ENCODE peak calls at places on chromosomes 2 and 18, in seven cellular contexts. One of them, this sample, is unnamed.

GRCh38 chr2:16478817-16479216 is 186.8 kb downstream of the CYRIA start:
- DNase-seq in activated CD8-positive, alpha-beta memory T cell treated with anti-CD3 and anti-CD28 coated beads, Interleukin-2, amount 50 U/mL, for 48 hours: no peak
- DNase-seq in uterus: no peak
- DNase-seq in left lung: no peak
- DNase-seq in OCI-LY7: no peak
- DNase-seq in pons: no peak
- DNase-seq in NCI-H69: no peak
- DNase-seq in this sample: no peak

GRCh38 chr18:63005306-63005705 is 290.0 kb downstream of the PHLPP1 start:
- DNase-seq in activated CD8-positive, alpha-beta memory T cell treated with anti-CD3 and anti-CD28 coated beads, Interleukin-2, amount 50 U/mL, for 48 hours: no peak
- DNase-seq in uterus: no peak
- DNase-seq in left lung: peak
- DNase-seq in OCI-LY7: no peak
- DNase-seq in pons: no peak
- DNase-seq in NCI-H69: no peak
- DNase-seq in this sample: no peak

GRCh38 chr2:60352491-60353405 is 200.7 kb downstream of the BCL11A start:
- DNase-seq in activated CD8-positive, alpha-beta memory T cell treated with anti-CD3 and anti-CD28 coated beads, Interleukin-2, amount 50 U/mL, for 48 hours: no peak
- DNase-seq in uterus: no peak
- DNase-seq in left lung: no peak
- DNase-seq in OCI-LY7: peak
- DNase-seq in pons: no peak
- DNase-seq in NCI-H69: no peak
- DNase-seq in this sample: no peak

GRCh38 chr2:9481257-9481922 is 7.0 kb downstream of the IAH1 start:
- DNase-seq in activated CD8-positive, alpha-beta memory T cell treated with anti-CD3 and anti-CD28 coated beads, Interleukin-2, amount 50 U/mL, for 48 hours: no peak
- DNase-seq in uterus: no peak
- DNase-seq in left lung: no peak
- DNase-seq in OCI-LY7: no peak
- DNase-seq in pons: no peak
- DNase-seq in NCI-H69: no peak
- DNase-seq in this sample: no peak

GRCh38 chr2:160474891-160475795 is 18.5 kb downstream of the RBMS1 start:
- DNase-seq in activated CD8-positive, alpha-beta memory T cell treated with anti-CD3 and anti-CD28 coated beads, Interleukin-2, amount 50 U/mL, for 48 hours: no peak
- DNase-seq in uterus: no peak
- DNase-seq in left lung: no peak
- DNase-seq in OCI-LY7: no peak
- DNase-seq in pons: no peak
- DNase-seq in NCI-H69: no peak
- DNase-seq in this sample: no peak

GRCh38 chr2:1162768-1163584 is 212.3 kb downstream of the SNTG2 start:
- DNase-seq in activated CD8-positive, alpha-beta memory T cell treated with anti-CD3 and anti-CD28 coated beads, Interleukin-2, amount 50 U/mL, for 48 hours: peak
- DNase-seq in uterus: no peak
- DNase-seq in left lung: no peak
- DNase-seq in OCI-LY7: peak
- DNase-seq in pons: no peak
- DNase-seq in NCI-H69: no peak
- DNase-seq in this sample: no peak

GRCh38 chr2:239911630-239912071 is 113.5 kb downstream of the NDUFA10 start:
- DNase-seq in activated CD8-positive, alpha-beta memory T cell treated with anti-CD3 and anti-CD28 coated beads, Interleukin-2, amount 50 U/mL, for 48 hours: no peak
- DNase-seq in uterus: no peak
- DNase-seq in left lung: no peak
- DNase-seq in OCI-LY7: no peak
- DNase-seq in pons: no peak
- DNase-seq in NCI-H69: no peak
- DNase-seq in this sample: no peak

GRCh38 chr18:111292-112014 is 46.9 kb upstream of the USP14 start:
- DNase-seq in activated CD8-positive, alpha-beta memory T cell treated with anti-CD3 and anti-CD28 coated beads, Interleukin-2, amount 50 U/mL, for 48 hours: peak
- DNase-seq in uterus: peak
- DNase-seq in left lung: peak
- DNase-seq in OCI-LY7: no peak
- DNase-seq in pons: peak
- DNase-seq in NCI-H69: no peak
- DNase-seq in this sample: peak

GRCh38 chr2:187644991-187645390 is 90.8 kb upstream of the TFPI start:
- DNase-seq in activated CD8-positive, alpha-beta memory T cell treated with anti-CD3 and anti-CD28 coated beads, Interleukin-2, amount 50 U/mL, for 48 hours: no peak
- DNase-seq in uterus: no peak
- DNase-seq in left lung: no peak
- DNase-seq in OCI-LY7: no peak
- DNase-seq in pons: no peak
- DNase-seq in NCI-H69: no peak
- DNase-seq in this sample: no peak

GRCh38 chr2:241029599-241030332 is 31.3 kb downstream of the SNED1 start:
- DNase-seq in activated CD8-positive, alpha-beta memory T cell treated with anti-CD3 and anti-CD28 coated beads, Interleukin-2, amount 50 U/mL, for 48 hours: peak
- DNase-seq in uterus: no peak
- DNase-seq in left lung: no peak
- DNase-seq in OCI-LY7: no peak
- DNase-seq in pons: no peak
- DNase-seq in NCI-H69: no peak
- DNase-seq in this sample: no peak

GRCh38 chr18:36692909-36693308 is 135.9 kb downstream of the TPGS2 start:
- DNase-seq in activated CD8-positive, alpha-beta memory T cell treated with anti-CD3 and anti-CD28 coated beads, Interleukin-2, amount 50 U/mL, for 48 hours: no peak
- DNase-seq in uterus: no peak
- DNase-seq in left lung: no peak
- DNase-seq in OCI-LY7: no peak
- DNase-seq in pons: no peak
- DNase-seq in NCI-H69: no peak
- DNase-seq in this sample: no peak

GRCh38 chr18:74861154-74861553 is 263.5 kb downstream of the ZNF407 start:
- DNase-seq in activated CD8-positive, alpha-beta memory T cell treated with anti-CD3 and anti-CD28 coated beads, Interleukin-2, amount 50 U/mL, for 48 hours: no peak
- DNase-seq in uterus: no peak
- DNase-seq in left lung: no peak
- DNase-seq in OCI-LY7: no peak
- DNase-seq in pons: no peak
- DNase-seq in NCI-H69: no peak
- DNase-seq in this sample: peak

GRCh38 chr2:75287624-75288313 is 88.4 kb upstream of the TACR1 start:
- DNase-seq in activated CD8-positive, alpha-beta memory T cell treated with anti-CD3 and anti-CD28 coated beads, Interleukin-2, amount 50 U/mL, for 48 hours: no peak
- DNase-seq in uterus: no peak
- DNase-seq in left lung: no peak
- DNase-seq in OCI-LY7: no peak
- DNase-seq in pons: peak
- DNase-seq in NCI-H69: no peak
- DNase-seq in this sample: no peak

GRCh38 chr2:110768591-110768990 is 36.2 kb downstream of the ACOXL start:
- DNase-seq in activated CD8-positive, alpha-beta memory T cell treated with anti-CD3 and anti-CD28 coated beads, Interleukin-2, amount 50 U/mL, for 48 hours: no peak
- DNase-seq in uterus: no peak
- DNase-seq in left lung: no peak
- DNase-seq in OCI-LY7: no peak
- DNase-seq in pons: no peak
- DNase-seq in NCI-H69: peak
- DNase-seq in this sample: no peak

GRCh38 chr2:66490588-66491001 is 55.7 kb downstream of the MEIS1 start:
- DNase-seq in activated CD8-positive, alpha-beta memory T cell treated with anti-CD3 and anti-CD28 coated beads, Interleukin-2, amount 50 U/mL, for 48 hours: no peak
- DNase-seq in uterus: no peak
- DNase-seq in left lung: no peak
- DNase-seq in OCI-LY7: no peak
- DNase-seq in pons: no peak
- DNase-seq in NCI-H69: peak
- DNase-seq in this sample: no peak